ENCODE peak calls at places on chromosomes 13 and 19, in seven cellular contexts. M, C, Z, U, G, R and S are unnamed samples.

GRCh38 chr13:23433171-23434153 is at the start of gene SACS:
- DNase-seq in R (peak), G (no peak), M (no peak), C (peak), Z (no peak), U (no peak), S (no peak)

GRCh38 chr13:80486407-80486806 is 145.5 kb upstream of the SPRY2 start:
- DNase-seq in M (no peak), Z (no peak), C (no peak), U (no peak), G (no peak), R (no peak), S (no peak)

GRCh38 chr13:26951581-26952177 is 191.1 kb upstream of the GPR12 start:
- DNase-seq in M (no peak), R (no peak), U (no peak), G (no peak), C (no peak), Z (no peak), S (no peak)

GRCh38 chr19:38061294-38061693 is 154.3 kb downstream of the SIPA1L3 start:
- DNase-seq in Z (no peak), C (no peak), M (no peak), G (no peak), R (peak), U (no peak), S (no peak)

GRCh38 chr19:42113641-42114348 is 18.5 kb downstream of the POU2F2 start:
- DNase-seq in G (no peak), U (no peak), R (peak), M (no peak), Z (no peak), C (peak), S (peak)

GRCh38 chr19:15871570-15871969 is 26.3 kb downstream of the CYP4F2 start:
- DNase-seq in R (no peak), C (no peak), G (no peak), Z (no peak), M (peak), U (no peak), S (no peak)

GRCh38 chr13:34174671-34175145 is 356.8 kb downstream of the RFC3 start:
- DNase-seq in M (no peak), R (peak), G (no peak), U (no peak), C (no peak), Z (no peak), S (no peak)

GRCh38 chr19:56312787-56313343 is 1.8 kb downstream of the ZSCAN5A start:
- DNase-seq in G (no peak), C (no peak), U (no peak), Z (no peak), M (no peak), R (no peak), S (no peak)

GRCh38 chr19:53579518-53579917 is 41.6 kb downstream of the ZNF331 start:
- DNase-seq in C (no peak), R (no peak), G (no peak), M (no peak), U (no peak), Z (no peak), S (no peak)

GRCh38 chr13:83895994-83896580 is 13.8 kb upstream of the SLITRK1 start:
- DNase-seq in R (peak), C (no peak), Z (no peak), U (no peak), M (no peak), G (no peak), S (no peak)

GRCh38 chr13:100722517-100722916 is 47.9 kb upstream of the TMTC4 start:
- DNase-seq in U (no peak), R (no peak), Z (no peak), M (no peak), G (no peak), C (peak), S (no peak)

GRCh38 chr13:47237571-47237970 is 340.7 kb upstream of the HTR2A start:
- DNase-seq in C (no peak), G (no peak), M (no peak), R (no peak), Z (no peak), U (no peak), S (no peak)

GRCh38 chr19:30362156-30362754 is 9.9 kb upstream of the ZNF536 start:
- DNase-seq in U (no peak), Z (no peak), G (no peak), M (no peak), C (no peak), R (no peak), S (no peak)

GRCh38 chr13:49044849-49045248 is 69.1 kb downstream of the FNDC3A start:
- DNase-seq in R (no peak), U (no peak), Z (no peak), C (no peak), G (no peak), M (no peak), S (no peak)

GRCh38 chr13:98966019-98966418 is 11.8 kb downstream of the DOCK9 start:
- DNase-seq in C (no peak), U (no peak), Z (no peak), G (no peak), R (no peak), M (no peak), S (no peak)

GRCh38 chr13:37736040-37736439 is 133.5 kb downstream of the TRPC4 start:
- DNase-seq in C (no peak), Z (no peak), M (no peak), R (no peak), G (no peak), U (no peak), S (no peak)

GRCh38 chr13:44106231-44107152 is 226.8 kb downstream of the LACC1 start:
- DNase-seq in R (no peak), G (no peak), C (no peak), M (no peak), U (no peak), Z (no peak), S (no peak)

GRCh38 chr19:18479964-18480723 is 41.7 kb downstream of the ELL start:
- DNase-seq in U (no peak), Z (no peak), M (no peak), R (no peak), C (no peak), G (no peak), S (no peak)

GRCh38 chr19:10826846-10827245 is 9.2 kb downstream of the TMED1 start:
- DNase-seq in U (no peak), R (no peak), M (no peak), Z (no peak), C (no peak), G (no peak), S (no peak)